ENCODE peak calls at places on chromosomes 12 and 14, in ten cellular contexts. L is cardiac muscle cell, E is neural crest cell, G is fibroblast of pulmonary artery, D is choroid plexus epithelial cell, H is GM12865, A is AG09309, F is lower leg skin, I is HFF-Myc, M is AG10803. R is an unnamed sample.

GRCh38 chr12:43836455-43836989 is 641 bp downstream of the TMEM117 start:
- DNase-seq in A (no peak), L (peak; percentile 51), I (no peak), H (peak; percentile 18), G (peak; percentile 54), F (no peak), D (peak; percentile 48), E (no peak), M (peak; percentile 53), R (no peak)

GRCh38 chr12:122309564-122310121 is 43.3 kb upstream of the VPS33A start:
- DNase-seq in M (no peak), L (no peak), A (no peak), H (no peak), E (no peak), F (peak; percentile 34), I (no peak), D (peak; percentile 53), G (no peak), R (no peak)

GRCh38 chr12:132324173-132324572 is 5.2 kb downstream of the GALNT9 start:
- DNase-seq in M (no peak), H (no peak), E (no peak), D (no peak), F (no peak), G (no peak), I (no peak), A (no peak), L (no peak), R (no peak)

GRCh38 chr12:130966443-130967030 is 12.8 kb downstream of the ADGRD1 start:
- DNase-seq in L (no peak), A (no peak), I (no peak), H (no peak), D (no peak), G (no peak), M (no peak), F (peak; percentile 72), E (no peak), R (no peak)

GRCh38 chr12:26338574-26339572 is 143.5 kb downstream of the SSPN start:
- DNase-seq in E (peak; percentile 8), A (no peak), L (peak; percentile 32), G (peak; percentile 55), D (peak; percentile 28), M (peak; percentile 20), I (no peak), F (no peak), H (no peak), R (no peak)

GRCh38 chr12:49673446-49674317 is 33.5 kb downstream of the FMNL3 start:
- DNase-seq in H (peak; percentile 49), M (peak; percentile 96), F (peak; percentile 97), I (peak; percentile 76), D (peak; percentile 96), A (peak; percentile 76), L (peak; percentile 99), G (peak; percentile 98), E (peak; percentile 64), R (peak; percentile 78)

GRCh38 chr12:126772171-126772864 is 1494.7 kb upstream of the TMEM132C start:
- DNase-seq in I (peak; percentile 10), H (peak; percentile 91), M (peak; percentile 37), G (peak; percentile 27), F (no peak), D (peak; percentile 1), L (no peak), E (no peak), A (peak; percentile 91), R (peak; percentile 18)

GRCh38 chr12:48028541-48029400 is 24.5 kb upstream of the COL2A1 start:
- DNase-seq in D (no peak), G (no peak), I (no peak), E (no peak), H (no peak), M (no peak), F (peak; percentile 60), A (no peak), L (no peak), R (no peak)

GRCh38 chr14:101027291-101027690 is 123.8 kb upstream of the RTL1 start:
- DNase-seq in D (no peak), M (no peak), F (peak; percentile 53), E (no peak), I (no peak), G (no peak), L (no peak), A (no peak), H (no peak), R (no peak)

GRCh38 chr12:9319842-9320173 is 111.6 kb upstream of the PZP start:
- DNase-seq in M (no peak), D (no peak), E (no peak), L (no peak), G (no peak), A (no peak), I (no peak), H (no peak), F (no peak), R (no peak)

GRCh38 chr12:88325076-88325827 is 183.1 kb downstream of the TMTC3 start:
- DNase-seq in G (peak; percentile 85), D (peak; percentile 87), I (peak; percentile 78), L (peak; percentile 76), M (peak; percentile 97), A (peak; percentile 92), H (no peak), F (no peak), E (no peak), R (no peak)

GRCh38 chr14:74302634-74303569 is at the start of gene ABCD4:
- DNase-seq in I (peak; percentile 69), M (peak; percentile 90), L (peak; percentile 93), D (peak; percentile 93), G (peak; percentile 93), F (peak; percentile 98), H (peak; percentile 96), A (peak; percentile 47), E (peak; percentile 94), R (peak; percentile 92)
- TF ChIP-seq CTCF in I (peak; percentile 57), M (peak; percentile 51), L (peak; percentile 47), D (peak; percentile 55), G (peak; percentile 30), F (no peak), H (peak; percentile 59), A (peak; percentile 49), E (peak; percentile 61), R (peak; percentile 38)

GRCh38 chr14:91372680-91373495 is 44.7 kb downstream of the CCDC88C start:
- DNase-seq in D (no peak), G (no peak), H (peak; percentile 65), F (no peak), M (no peak), A (no peak), E (no peak), I (no peak), L (no peak), R (no peak)
- TF ChIP-seq CTCF in D (no peak), G (no peak), H (no peak), F (no peak), M (no peak), A (no peak), E (no peak), I (no peak), L (no peak), R (no peak)

GRCh38 chr14:66359500-66359899 is 126.7 kb upstream of the CCDC196 start:
- DNase-seq in D (peak; percentile 88), M (peak; percentile 75), F (no peak), H (peak; percentile 74), A (no peak), I (peak; percentile 19), G (peak; percentile 82), L (peak; percentile 81), E (peak; percentile 32), R (no peak)
- TF ChIP-seq CTCF in D (peak; percentile 59), M (peak; percentile 68), F (no peak), H (peak; percentile 37), A (peak; percentile 60), I (peak; percentile 36), G (peak; percentile 59), L (peak; percentile 54), E (peak; percentile 82), R (peak; percentile 30)

GRCh38 chr12:99619389-99620158 is 28.0 kb upstream of the GARIN6 start:
- DNase-seq in F (no peak), H (peak; percentile 61), G (peak; percentile 25), D (peak; percentile 12), E (no peak), I (peak; percentile 0), A (peak; percentile 25), L (peak; percentile 56), M (peak; percentile 36), R (no peak)
- TF ChIP-seq CTCF in F (no peak), H (peak; percentile 75), G (peak; percentile 59), D (peak; percentile 50), E (peak; percentile 63), I (peak; percentile 56), A (peak; percentile 87), L (peak; percentile 76), M (peak; percentile 71), R (no peak)